ENCODE peak calls at places on chromosomes 3 and 15, in ten cellular contexts. One of them, this sample, is unnamed. For H3K4me1, the result is how much of the 10 kb centered on the place peaks cover.

GRCh38 chr15:45187894-45188830 is at the start of gene SHF:
- DNase-seq in adrenal gland: peak
- DNase-seq in right lobe of liver: no peak
- DNase-seq in gastrocnemius medialis: no peak
- DNase-seq in stomach: peak
- DNase-seq in A549: peak
- DNase-seq in transverse colon: peak
- DNase-seq in tibial nerve: peak
- DNase-seq in GM12878: no peak
- DNase-seq in IMR-90: peak
- DNase-seq in this sample: peak

GRCh38 chr3:175404026-175404425 is 544.9 kb downstream of the NAALADL2 start:
- DNase-seq in gastrocnemius medialis: no peak
- DNase-seq in transverse colon: no peak
- DNase-seq in tibial nerve: no peak
- DNase-seq in adrenal gland: no peak
- DNase-seq in right lobe of liver: peak
- DNase-seq in IMR-90: peak
- DNase-seq in stomach: no peak
- DNase-seq in GM12878: no peak
- DNase-seq in A549: no peak
- DNase-seq in this sample: no peak

GRCh38 chr15:72098076-72098475 is 19.9 kb downstream of the MYO9A start:
- DNase-seq in stomach: no peak
- DNase-seq in GM12878: no peak
- DNase-seq in A549: no peak
- DNase-seq in IMR-90: no peak
- DNase-seq in tibial nerve: no peak
- DNase-seq in gastrocnemius medialis: no peak
- DNase-seq in transverse colon: no peak
- DNase-seq in adrenal gland: no peak
- DNase-seq in right lobe of liver: no peak
- DNase-seq in this sample: no peak

GRCh38 chr15:77148191-77148590 is 77.3 kb upstream of the TSPAN3 start:
- DNase-seq in tibial nerve: no peak
- DNase-seq in IMR-90: no peak
- DNase-seq in stomach: no peak
- DNase-seq in gastrocnemius medialis: no peak
- DNase-seq in right lobe of liver: no peak
- DNase-seq in adrenal gland: no peak
- DNase-seq in GM12878: no peak
- DNase-seq in transverse colon: no peak
- DNase-seq in A549: no peak
- DNase-seq in this sample: no peak

GRCh38 chr15:67146875-67147381 is 81.5 kb downstream of the SMAD3 start:
- DNase-seq in transverse colon: peak
- DNase-seq in GM12878: no peak
- DNase-seq in A549: peak
- DNase-seq in tibial nerve: no peak
- DNase-seq in IMR-90: peak
- DNase-seq in adrenal gland: no peak
- DNase-seq in stomach: no peak
- DNase-seq in right lobe of liver: peak
- DNase-seq in gastrocnemius medialis: no peak
- DNase-seq in this sample: peak

GRCh38 chr3:127458698-127459097 is 131.8 kb downstream of the TPRA1 start:
- DNase-seq in right lobe of liver: no peak
- DNase-seq in transverse colon: no peak
- DNase-seq in gastrocnemius medialis: no peak
- DNase-seq in tibial nerve: no peak
- DNase-seq in IMR-90: no peak
- DNase-seq in adrenal gland: no peak
- DNase-seq in GM12878: no peak
- DNase-seq in A549: no peak
- DNase-seq in stomach: no peak
- DNase-seq in this sample: no peak

GRCh38 chr15:70099966-70100494 is 2.3 kb upstream of the TLE3 start:
- DNase-seq in IMR-90: no peak
- DNase-seq in GM12878: no peak
- DNase-seq in transverse colon: no peak
- DNase-seq in gastrocnemius medialis: no peak
- DNase-seq in right lobe of liver: no peak
- DNase-seq in stomach: no peak
- DNase-seq in adrenal gland: no peak
- DNase-seq in A549: peak
- DNase-seq in tibial nerve: no peak
- DNase-seq in this sample: no peak

GRCh38 chr3:52218454-52218853 is 7.0 kb downstream of the TLR9 start:
- DNase-seq in GM12878: no peak
- DNase-seq in A549: no peak
- DNase-seq in IMR-90: no peak
- DNase-seq in gastrocnemius medialis: no peak
- DNase-seq in tibial nerve: no peak
- DNase-seq in stomach: no peak
- DNase-seq in transverse colon: peak
- DNase-seq in adrenal gland: no peak
- DNase-seq in right lobe of liver: no peak
- DNase-seq in this sample: no peak

DNA sequence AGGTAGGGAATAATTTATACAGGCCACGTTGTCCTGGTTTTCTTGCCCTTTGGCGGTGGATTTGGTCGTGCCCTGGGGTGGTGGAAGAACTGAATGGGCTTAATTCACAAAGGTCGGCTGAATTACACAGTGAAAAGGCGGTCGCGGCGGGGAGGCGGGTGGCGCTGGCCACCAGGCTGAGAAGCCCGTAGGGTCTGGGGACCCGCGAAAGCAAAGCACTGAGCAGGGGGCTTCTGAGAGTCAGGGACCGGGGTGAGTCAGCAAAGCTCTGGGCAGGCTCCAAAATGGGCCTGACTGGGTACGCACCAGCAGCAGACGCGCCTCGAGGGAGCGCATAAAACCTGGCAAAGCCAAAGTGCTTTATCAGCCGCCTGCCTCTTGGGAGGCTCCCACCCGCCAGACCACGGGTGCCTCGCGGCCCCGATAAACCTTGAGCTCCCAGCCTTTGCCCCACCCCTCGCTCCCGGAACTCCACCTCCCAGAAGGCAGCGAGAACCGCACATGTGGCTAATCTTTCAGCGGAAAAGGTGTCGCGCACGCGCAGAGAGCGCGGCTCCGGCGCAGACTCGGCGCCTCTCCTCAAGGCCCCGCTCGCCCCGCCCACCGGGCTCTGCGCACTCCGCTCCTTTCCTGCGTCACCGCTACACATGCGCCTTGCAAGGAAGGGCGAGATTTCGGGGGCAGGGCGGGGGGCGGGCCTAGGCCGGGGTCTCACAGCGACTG is 377 bp upstream of the ABCF3 start:
- DNase-seq in IMR-90: peak
- DNase-seq in tibial nerve: peak
- DNase-seq in transverse colon: peak
- DNase-seq in right lobe of liver: peak
- DNase-seq in gastrocnemius medialis: peak
- DNase-seq in adrenal gland: peak
- DNase-seq in A549: peak
- DNase-seq in stomach: peak
- DNase-seq in GM12878: peak
- DNase-seq in this sample: peak
- TF ChIP-seq POLR2A in IMR-90: peak
- TF ChIP-seq POLR2A in tibial nerve: no peak
- TF ChIP-seq POLR2A in transverse colon: no peak
- TF ChIP-seq POLR2A in right lobe of liver: no peak
- TF ChIP-seq POLR2A in gastrocnemius medialis: no peak
- TF ChIP-seq POLR2A in adrenal gland: no peak
- TF ChIP-seq POLR2A in A549: peak
- TF ChIP-seq POLR2A in stomach: no peak
- TF ChIP-seq POLR2A in GM12878: peak
- TF ChIP-seq POLR2A in this sample: no peak

GRCh38 chr15:60059186-60059585 is 55.1 kb downstream of the FOXB1 start:
- DNase-seq in stomach: no peak
- DNase-seq in tibial nerve: no peak
- DNase-seq in IMR-90: no peak
- DNase-seq in GM12878: no peak
- DNase-seq in transverse colon: no peak
- DNase-seq in A549: no peak
- DNase-seq in adrenal gland: no peak
- DNase-seq in right lobe of liver: no peak
- DNase-seq in gastrocnemius medialis: no peak
- DNase-seq in this sample: no peak

GRCh38 chr15:60065951-60066350 is 61.8 kb downstream of the FOXB1 start:
- DNase-seq in transverse colon: no peak
- DNase-seq in gastrocnemius medialis: no peak
- DNase-seq in tibial nerve: no peak
- DNase-seq in GM12878: no peak
- DNase-seq in right lobe of liver: no peak
- DNase-seq in stomach: no peak
- DNase-seq in IMR-90: no peak
- DNase-seq in A549: no peak
- DNase-seq in adrenal gland: no peak
- DNase-seq in this sample: no peak

GRCh38 chr15:60062826-60063225 is 58.7 kb downstream of the FOXB1 start:
- DNase-seq in transverse colon: no peak
- DNase-seq in GM12878: no peak
- DNase-seq in gastrocnemius medialis: no peak
- DNase-seq in adrenal gland: no peak
- DNase-seq in tibial nerve: no peak
- DNase-seq in IMR-90: peak
- DNase-seq in A549: no peak
- DNase-seq in right lobe of liver: no peak
- DNase-seq in stomach: no peak
- DNase-seq in this sample: no peak

DNA sequence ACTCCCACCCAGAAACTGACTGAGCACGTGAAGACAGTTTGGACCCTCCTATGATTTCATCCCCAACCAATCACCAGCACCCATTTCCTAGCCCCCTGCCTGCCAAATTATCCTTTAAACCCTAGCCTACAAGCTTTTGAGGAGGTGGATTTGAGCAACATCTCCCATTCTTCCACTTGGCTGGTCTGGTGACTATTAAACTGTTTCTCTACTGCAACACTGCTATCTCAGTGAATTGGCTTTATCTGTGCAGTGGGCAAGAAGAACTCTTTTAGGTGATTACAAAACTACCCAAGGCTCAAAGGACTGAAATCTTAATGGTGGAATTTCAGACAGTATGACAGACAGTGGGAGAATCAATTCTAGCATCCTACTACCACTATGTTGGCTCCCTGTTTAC is 57.6 kb downstream of the FOXB1 start:
- DNase-seq in adrenal gland: no peak
- DNase-seq in A549: no peak
- DNase-seq in right lobe of liver: no peak
- DNase-seq in GM12878: no peak
- DNase-seq in gastrocnemius medialis: no peak
- DNase-seq in IMR-90: no peak
- DNase-seq in stomach: no peak
- DNase-seq in transverse colon: no peak
- DNase-seq in tibial nerve: no peak
- DNase-seq in this sample: no peak
- H3K4me1 ChIP-seq in adrenal gland: under half
- H3K4me1 ChIP-seq in A549: under half
- H3K4me1 ChIP-seq in right lobe of liver: under half
- H3K4me1 ChIP-seq in GM12878: under half
- H3K4me1 ChIP-seq in gastrocnemius medialis: under half
- H3K4me1 ChIP-seq in IMR-90: under half
- H3K4me1 ChIP-seq in stomach: under half
- H3K4me1 ChIP-seq in transverse colon: under half
- H3K4me1 ChIP-seq in tibial nerve: under half
- H3K4me1 ChIP-seq in this sample: under half

GRCh38 chr3:177595789-177596188 is 398.5 kb upstream of the TBL1XR1 start:
- DNase-seq in adrenal gland: no peak
- DNase-seq in stomach: no peak
- DNase-seq in right lobe of liver: no peak
- DNase-seq in tibial nerve: no peak
- DNase-seq in IMR-90: peak
- DNase-seq in A549: no peak
- DNase-seq in GM12878: no peak
- DNase-seq in gastrocnemius medialis: no peak
- DNase-seq in transverse colon: no peak
- DNase-seq in this sample: no peak

GRCh38 chr3:177596822-177597271 is 399.6 kb upstream of the TBL1XR1 start:
- DNase-seq in tibial nerve: no peak
- DNase-seq in gastrocnemius medialis: no peak
- DNase-seq in IMR-90: no peak
- DNase-seq in GM12878: no peak
- DNase-seq in adrenal gland: no peak
- DNase-seq in right lobe of liver: peak
- DNase-seq in transverse colon: no peak
- DNase-seq in A549: no peak
- DNase-seq in stomach: no peak
- DNase-seq in this sample: no peak

GRCh38 chr3:177591371-177591770 is 394.1 kb upstream of the TBL1XR1 start:
- DNase-seq in transverse colon: peak
- DNase-seq in stomach: no peak
- DNase-seq in gastrocnemius medialis: peak
- DNase-seq in tibial nerve: peak
- DNase-seq in IMR-90: no peak
- DNase-seq in A549: no peak
- DNase-seq in adrenal gland: peak
- DNase-seq in GM12878: peak
- DNase-seq in right lobe of liver: no peak
- DNase-seq in this sample: no peak

GRCh38 chr3:177596248-177596821 is 399.1 kb upstream of the TBL1XR1 start:
- DNase-seq in A549: peak
- DNase-seq in gastrocnemius medialis: no peak
- DNase-seq in tibial nerve: no peak
- DNase-seq in IMR-90: no peak
- DNase-seq in GM12878: no peak
- DNase-seq in adrenal gland: peak
- DNase-seq in right lobe of liver: no peak
- DNase-seq in stomach: peak
- DNase-seq in transverse colon: no peak
- DNase-seq in this sample: no peak

DNA sequence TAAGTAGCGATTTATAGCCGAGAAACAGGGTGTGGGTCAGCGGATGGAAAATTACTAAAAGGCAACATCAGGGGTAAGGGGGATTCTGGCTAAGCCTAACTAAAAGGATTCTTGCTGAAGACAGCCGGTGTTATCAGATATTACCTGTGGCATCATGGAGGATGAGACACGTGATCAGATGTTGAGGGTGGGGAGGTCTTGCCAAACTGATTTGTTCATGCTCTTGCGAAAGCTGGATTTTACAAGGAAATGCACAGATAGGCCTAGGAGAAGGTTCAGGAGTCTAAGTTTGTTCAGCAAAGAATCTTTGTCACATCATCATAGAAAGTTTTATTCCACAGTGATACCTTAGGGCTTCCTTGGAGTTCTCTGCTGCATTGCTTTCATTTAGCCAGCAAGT is 396.8 kb upstream of the TBL1XR1 start:
- DNase-seq in IMR-90: no peak
- DNase-seq in GM12878: no peak
- DNase-seq in tibial nerve: no peak
- DNase-seq in right lobe of liver: no peak
- DNase-seq in adrenal gland: no peak
- DNase-seq in stomach: no peak
- DNase-seq in transverse colon: no peak
- DNase-seq in A549: peak
- DNase-seq in gastrocnemius medialis: no peak
- DNase-seq in this sample: no peak
- H3K27ac ChIP-seq in IMR-90: no peak
- H3K27ac ChIP-seq in GM12878: no peak
- H3K27ac ChIP-seq in tibial nerve: no peak
- H3K27ac ChIP-seq in right lobe of liver: no peak
- H3K27ac ChIP-seq in adrenal gland: no peak
- H3K27ac ChIP-seq in stomach: no peak
- H3K27ac ChIP-seq in transverse colon: no peak
- H3K27ac ChIP-seq in A549: peak
- H3K27ac ChIP-seq in gastrocnemius medialis: no peak
- H3K27ac ChIP-seq in this sample: no peak

GRCh38 chr15:89091667-89092220 is 3.5 kb downstream of the ABHD2 start:
- DNase-seq in adrenal gland: no peak
- DNase-seq in GM12878: no peak
- DNase-seq in right lobe of liver: peak
- DNase-seq in stomach: no peak
- DNase-seq in gastrocnemius medialis: no peak
- DNase-seq in IMR-90: no peak
- DNase-seq in transverse colon: no peak
- DNase-seq in tibial nerve: no peak
- DNase-seq in A549: no peak
- DNase-seq in this sample: no peak

GRCh38 chr15:89093509-89093908 is 5.3 kb downstream of the ABHD2 start:
- DNase-seq in tibial nerve: no peak
- DNase-seq in GM12878: no peak
- DNase-seq in stomach: no peak
- DNase-seq in IMR-90: no peak
- DNase-seq in adrenal gland: peak
- DNase-seq in gastrocnemius medialis: no peak
- DNase-seq in right lobe of liver: peak
- DNase-seq in transverse colon: no peak
- DNase-seq in A549: no peak
- DNase-seq in this sample: no peak

GRCh38 chr15:89088605-89089315 is 504 bp downstream of the ABHD2 start:
- DNase-seq in transverse colon: peak
- DNase-seq in gastrocnemius medialis: peak
- DNase-seq in right lobe of liver: peak
- DNase-seq in stomach: peak
- DNase-seq in adrenal gland: peak
- DNase-seq in IMR-90: peak
- DNase-seq in tibial nerve: no peak
- DNase-seq in A549: no peak
- DNase-seq in GM12878: no peak
- DNase-seq in this sample: no peak

GRCh38 chr15:89089316-89090230 is 1.3 kb downstream of the ABHD2 start:
- DNase-seq in right lobe of liver: peak
- DNase-seq in IMR-90: no peak
- DNase-seq in adrenal gland: no peak
- DNase-seq in GM12878: no peak
- DNase-seq in transverse colon: no peak
- DNase-seq in A549: no peak
- DNase-seq in gastrocnemius medialis: no peak
- DNase-seq in tibial nerve: no peak
- DNase-seq in stomach: no peak
- DNase-seq in this sample: no peak

GRCh38 chr15:89090791-89091666 is 2.8 kb downstream of the ABHD2 start:
- DNase-seq in tibial nerve: peak
- DNase-seq in adrenal gland: peak
- DNase-seq in stomach: peak
- DNase-seq in right lobe of liver: peak
- DNase-seq in transverse colon: peak
- DNase-seq in GM12878: no peak
- DNase-seq in IMR-90: peak
- DNase-seq in A549: peak
- DNase-seq in gastrocnemius medialis: peak
- DNase-seq in this sample: peak
- TF ChIP-seq POLR2A in tibial nerve: peak
- TF ChIP-seq POLR2A in adrenal gland: peak
- TF ChIP-seq POLR2A in stomach: no peak
- TF ChIP-seq POLR2A in right lobe of liver: peak
- TF ChIP-seq POLR2A in transverse colon: peak
- TF ChIP-seq POLR2A in GM12878: peak
- TF ChIP-seq POLR2A in IMR-90: no peak
- TF ChIP-seq POLR2A in A549: no peak
- TF ChIP-seq POLR2A in gastrocnemius medialis: peak
- TF ChIP-seq POLR2A in this sample: peak

This sample was measured in uterus.